ENCODE peak calls at places on chromosomes 4 and X, in five cellular contexts. I, N, K, P and G are unnamed samples.

GRCh38 chr4:83371936-83372335 is 37.3 kb upstream of the HPSE start:
- DNase-seq in I (no peak), K (no peak), N (no peak), P (no peak), G (no peak)

GRCh38 chr4:45292844-45293243 is 566.5 kb upstream of the GNPDA2 start:
- DNase-seq in N (no peak), K (no peak), P (no peak), I (no peak), G (no peak)

GRCh38 chr4:135741583-135741982 is 1540.0 kb upstream of the PABPC4L start:
- DNase-seq in P (no peak), K (no peak), N (no peak), I (no peak), G (no peak)

GRCh38 chr4:185682236-185682635 is 129.8 kb downstream of the SORBS2 start:
- DNase-seq in N (no peak), P (no peak), K (no peak), I (no peak), G (no peak)

GRCh38 chr4:128735714-128736113 is 73.8 kb upstream of the JADE1 start:
- DNase-seq in P (no peak), I (no peak), N (no peak), K (no peak), G (no peak)

GRCh38 chrX:1537031-1537715 is at the start of gene P2RY8:
- DNase-seq in K (peak; percentile 74), N (peak; percentile 75), P (no peak), I (peak; percentile 74), G (peak; percentile 31)

GRCh38 chr4:107900067-107900466 is 31.3 kb upstream of the CYP2U1 start:
- DNase-seq in K (no peak), I (no peak), P (no peak), N (no peak), G (no peak)

GRCh38 chr4:3415471-3416141 is 26.2 kb upstream of the HGFAC start:
- DNase-seq in P (no peak), K (no peak), N (no peak), I (no peak), G (no peak)

GRCh38 chr4:145842224-145842887 is 96.3 kb downstream of the ZNF827 start:
- DNase-seq in K (no peak), N (no peak), I (no peak), P (no peak), G (peak; percentile 8)

GRCh38 chrX:33204889-33205288 is 6.5 kb downstream of the DMD start:
- DNase-seq in I (no peak), N (no peak), K (no peak), P (no peak), G (peak; percentile 40)

GRCh38 chrX:11215191-11215921 is 77.9 kb upstream of the AMELX start:
- DNase-seq in K (no peak), N (no peak), I (no peak), P (no peak), G (no peak)

GRCh38 chr4:15035152-15035551 is 32.9 kb downstream of the CPEB2 start:
- DNase-seq in P (no peak), I (no peak), K (no peak), N (no peak), G (no peak)

GRCh38 chrX:72271091-72271490 is 6.0 kb downstream of the RPS4X start:
- DNase-seq in K (no peak), P (no peak), N (no peak), I (no peak), G (peak; percentile 25)

GRCh38 chr4:2332976-2333319 is 71.0 kb upstream of the MXD4 start:
- DNase-seq in K (no peak), I (no peak), N (no peak), P (no peak), G (no peak)

GRCh38 chr4:169311643-169312365 is 41.0 kb upstream of the SH3RF1 start:
- DNase-seq in P (no peak), N (no peak), I (no peak), K (no peak), G (no peak)

GRCh38 chrX:1578511-1579173 is 12.8 kb upstream of the AKAP17A start:
- DNase-seq in N (no peak), I (no peak), K (no peak), P (no peak), G (no peak)

GRCh38 chrX:85561216-85561615 is 181.8 kb upstream of the POF1B start:
- DNase-seq in K (no peak), N (no peak), P (no peak), I (no peak), G (no peak)

GRCh38 chr4:153362184-153362583 is 17.7 kb downstream of the MND1 start:
- DNase-seq in I (no peak), N (no peak), K (no peak), P (no peak), G (no peak)

GRCh38 chrX:154597221-154597620 is 12.3 kb downstream of the CTAG1A start:
- DNase-seq in N (no peak), K (no peak), P (no peak), I (no peak), G (no peak)

GRCh38 chr4:16577177-16577576 is 321.3 kb downstream of the LDB2 start:
- DNase-seq in P (no peak), K (no peak), I (no peak), N (no peak), G (no peak)

GRCh38 chr4:40750461-40751258 is 905 bp downstream of the NSUN7 start:
- DNase-seq in K (no peak), I (no peak), N (no peak), P (peak; percentile 30), G (no peak)

GRCh38 chr4:1793496-1793840 is 375 bp downstream of the FGFR3 start:
- DNase-seq in I (peak; percentile 29), N (peak; percentile 31), P (no peak), K (peak; percentile 8), G (no peak)

GRCh38 chr4:139843643-139844042 is 178.0 kb downstream of the MGST2 start:
- DNase-seq in I (no peak), P (no peak), K (no peak), N (no peak), G (no peak)

GRCh38 chrX:111869639-111870034 is 6.3 kb upstream of the TRPC5OS start:
- DNase-seq in P (no peak), I (no peak), K (no peak), N (no peak), G (peak; percentile 3)

GRCh38 chrX:37060999-37061398 is 52.8 kb downstream of the FAM47C start:
- DNase-seq in P (no peak), N (no peak), K (no peak), I (no peak), G (no peak)

GRCh38 chr4:77819836-77820679 is 890 bp upstream of the CNOT6L start:
- DNase-seq in K (peak; percentile 92), N (peak; percentile 94), P (peak; percentile 49), I (peak; percentile 94), G (peak; percentile 75)

GRCh38 chrX:100417671-100418070 is 7.6 kb upstream of the PCDH19 start:
- DNase-seq in N (no peak), K (no peak), P (no peak), I (no peak), G (no peak)

GRCh38 chr4:136935305-136935704 is 597.0 kb downstream of the PCDH18 start:
- DNase-seq in I (no peak), K (no peak), P (no peak), N (no peak), G (no peak)

GRCh38 chr4:18536420-18536819 is 514.9 kb upstream of the LCORL start:
- DNase-seq in I (no peak), N (no peak), K (no peak), P (no peak), G (no peak)

GRCh38 chr4:80072607-80073361 is at the start of gene ANTXR2:
- DNase-seq in K (peak; percentile 73), N (peak; percentile 68), P (peak; percentile 29), I (peak; percentile 71), G (peak; percentile 92)

GRCh38 chr4:11624370-11624769 is 195.7 kb upstream of the HS3ST1 start:
- DNase-seq in N (no peak), I (no peak), P (no peak), K (no peak), G (no peak)

GRCh38 chr4:40980318-40980883 is 230.6 kb downstream of the NSUN7 start:
- DNase-seq in K (no peak), I (no peak), N (no peak), P (no peak), G (no peak)

GRCh38 chrX:11137543-11138139 is 26.5 kb downstream of the HCCS start:
- DNase-seq in I (no peak), P (no peak), N (no peak), K (no peak), G (no peak)

GRCh38 chrX:54479471-54480122 is 16.4 kb downstream of the FGD1 start:
- DNase-seq in P (no peak), I (no peak), K (no peak), N (no peak), G (no peak)

GRCh38 chr4:15913631-15913970 is 24.9 kb downstream of the FGFBP1 start:
- DNase-seq in K (no peak), P (no peak), I (no peak), N (no peak), G (peak; percentile 42)